ENCODE peak calls at places on chromosomes 1 and 21, in six cellular contexts. X, M, Q, R, A and O are unnamed samples.

GRCh38 chr1:177007437-177008161 is 156.9 kb downstream of the ASTN1 start:
- DNase-seq in M (no peak), X (no peak), R (no peak), Q (no peak), A (no peak), O (no peak)

GRCh38 chr1:248850124-248850523 is 8.8 kb downstream of the ZNF692 start:
- DNase-seq in Q (no peak), X (no peak), R (no peak), M (no peak), A (no peak), O (no peak)

GRCh38 chr21:14545906-14546480 is at the start of gene SAMSN1:
- DNase-seq in M (peak; percentile 45), A (peak; percentile 8), Q (peak; percentile 45), X (no peak), R (no peak), O (peak; percentile 45)

GRCh38 chr1:41843378-41843777 is 75.3 kb downstream of the HIVEP3 start:
- DNase-seq in X (peak; percentile 77), M (no peak), Q (peak; percentile 73), A (peak; percentile 40), R (peak; percentile 83), O (peak; percentile 79)

GRCh38 chr1:29362764-29363163 is 126.4 kb downstream of the PTPRU start:
- DNase-seq in R (no peak), X (no peak), M (no peak), Q (no peak), A (no peak), O (no peak)

GRCh38 chr1:94481473-94481933 is 60.1 kb downstream of the F3 start:
- DNase-seq in A (peak; percentile 90), X (peak; percentile 74), M (peak; percentile 23), Q (peak; percentile 88), R (peak; percentile 41), O (peak; percentile 84)

GRCh38 chr1:208030320-208031091 is 119.6 kb upstream of the CD34 start:
- DNase-seq in R (peak; percentile 61), Q (no peak), M (peak; percentile 86), A (no peak), X (peak; percentile 37), O (peak; percentile 72)

GRCh38 chr1:225113265-225113664 is 183.8 kb downstream of the DNAH14 start:
- DNase-seq in A (no peak), Q (no peak), X (no peak), R (no peak), M (no peak), O (no peak)

GRCh38 chr1:7366286-7366954 is 404.7 kb upstream of the VAMP3 start:
- DNase-seq in R (no peak), M (peak; percentile 80), A (no peak), X (no peak), Q (peak; percentile 67), O (no peak)

GRCh38 chr1:76901158-76901767 is 34.0 kb downstream of the ST6GALNAC5 start:
- DNase-seq in Q (peak; percentile 84), M (no peak), X (peak; percentile 58), A (peak; percentile 66), R (peak; percentile 32), O (peak; percentile 68)

GRCh38 chr1:43452789-43453441 is 816 bp downstream of the HYI start:
- DNase-seq in R (peak; percentile 53), A (peak; percentile 67), M (peak; percentile 50), X (peak; percentile 68), Q (peak; percentile 59), O (peak; percentile 70)

GRCh38 chr1:232283864-232284263 is 346.1 kb downstream of the SIPA1L2 start:
- DNase-seq in A (no peak), X (no peak), M (no peak), R (no peak), Q (no peak), O (no peak)

GRCh38 chr1:181503130-181503810 is 20.0 kb downstream of the CACNA1E start:
- DNase-seq in A (peak; percentile 43), R (peak; percentile 42), M (no peak), X (peak; percentile 2), Q (no peak), O (no peak)

GRCh38 chr1:6358757-6359567 is 34.6 kb downstream of the ACOT7 start:
- DNase-seq in R (peak; percentile 68), M (peak; percentile 18), Q (peak; percentile 72), X (peak; percentile 86), A (peak; percentile 29), O (peak; percentile 81)

GRCh38 chr21:23950344-23950743 is 1656.9 kb downstream of the MRPL39 start:
- DNase-seq in X (no peak), R (no peak), A (no peak), M (no peak), Q (no peak), O (no peak)

GRCh38 chr21:45482899-45483821 is 59.1 kb downstream of the SLC19A1 start:
- DNase-seq in M (peak; percentile 61), X (no peak), Q (no peak), R (no peak), A (no peak), O (no peak)

GRCh38 chr21:45052960-45053359 is 21.4 kb upstream of the ADARB1 start:
- DNase-seq in Q (no peak), R (no peak), A (no peak), M (no peak), X (no peak), O (no peak)

GRCh38 chr1:111030590-111030989 is 66.9 kb upstream of the LRIF1 start:
- DNase-seq in M (no peak), Q (peak; percentile 72), A (peak; percentile 63), R (peak; percentile 22), X (peak; percentile 60), O (peak; percentile 68)

GRCh38 chr1:17280894-17281293 is 27.1 kb upstream of the PADI4 start:
- DNase-seq in A (no peak), R (no peak), M (no peak), X (no peak), Q (no peak), O (no peak)

GRCh38 chr21:38178653-38179503 is 77.9 kb upstream of the KCNJ15 start:
- DNase-seq in Q (no peak), M (no peak), X (no peak), A (peak; percentile 91), R (no peak), O (no peak)

GRCh38 chr1:220300442-220301121 is 28.3 kb upstream of the RAB3GAP2 start:
- DNase-seq in X (peak; percentile 91), A (peak; percentile 87), Q (peak; percentile 95), M (peak; percentile 72), R (peak; percentile 92), O (peak; percentile 98)

GRCh38 chr1:181583598-181583997 is 100.3 kb downstream of the CACNA1E start:
- DNase-seq in A (peak; percentile 10), Q (no peak), M (no peak), X (no peak), R (no peak), O (no peak)

GRCh38 chr1:235532350-235532749 is 28.1 kb upstream of the B3GALNT2 start:
- DNase-seq in Q (peak; percentile 24), M (no peak), R (peak; percentile 38), X (peak; percentile 55), A (peak; percentile 93), O (peak; percentile 45)

GRCh38 chr1:223363057-223363855 is 720 bp downstream of the SUSD4 start:
- DNase-seq in M (peak; percentile 75), Q (peak; percentile 18), X (peak; percentile 26), R (peak; percentile 52), A (no peak), O (peak; percentile 5)

GRCh38 chr1:223363856-223364684 is at the start of gene SUSD4:
- DNase-seq in X (no peak), A (no peak), M (peak; percentile 67), Q (no peak), R (no peak), O (no peak)

DNA sequence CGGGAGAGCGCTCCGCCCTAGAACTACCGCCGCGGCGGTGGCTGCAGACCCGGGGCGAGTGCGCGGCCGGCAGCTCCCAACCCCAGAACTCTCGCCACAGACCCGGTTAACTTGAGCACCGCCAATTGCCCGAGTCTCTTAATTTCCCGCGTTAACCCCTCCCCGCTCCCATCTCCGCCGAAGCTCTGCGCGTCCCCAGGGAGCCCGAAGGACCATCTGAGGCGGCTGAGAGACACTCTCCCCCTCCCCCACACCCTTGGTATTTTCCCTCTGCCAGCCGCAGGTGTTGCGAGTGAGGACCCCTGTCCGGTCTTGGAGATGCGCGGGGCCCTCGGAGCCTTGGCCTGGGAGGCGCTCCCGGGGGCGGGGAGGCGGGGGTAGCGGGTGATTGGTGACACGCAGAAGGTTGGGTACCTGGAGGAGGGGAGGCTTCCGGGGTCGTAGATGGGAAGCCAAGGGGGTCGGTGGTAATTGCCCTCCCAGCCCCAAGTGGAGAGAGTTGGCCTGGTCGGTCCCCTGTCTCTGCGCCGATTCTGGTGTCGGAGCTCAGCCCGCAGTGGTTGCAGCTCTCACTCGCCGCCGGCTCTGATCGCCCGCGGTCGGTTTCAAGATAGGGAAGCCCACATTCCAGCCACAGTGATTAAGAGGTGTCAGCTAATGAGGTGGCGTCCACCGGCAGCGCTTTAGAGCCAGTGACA is 858 bp upstream of the SUSD4 start:
- DNase-seq in Q (no peak), R (no peak), X (no peak), A (peak; percentile 9), M (peak; percentile 37), O (no peak)
- H3K4me3 ChIP-seq in Q (no peak overlapping the region), R (peak overlapping the region; percentile 10), X (no peak overlapping the region), A (peak overlapping the region; percentile 37), M (peak overlapping the region; percentile 60), O (no peak overlapping the region)

GRCh38 chr1:33875857-33876256 is 12.0 kb downstream of the HMGB4 start:
- DNase-seq in A (no peak), M (no peak), R (no peak), X (no peak), Q (no peak), O (no peak)
- TF ChIP-seq CTCF in A (no peak), M (peak; percentile 33), R (no peak), X (no peak), Q (no peak), O (no peak)

GRCh38 chr1:223394706-223395105 is 1.5 kb downstream of the CCDC185 start:
- DNase-seq in X (no peak), Q (no peak), A (no peak), M (no peak), R (no peak), O (no peak)

GRCh38 chr1:223394242-223394641 is 1.0 kb downstream of the CCDC185 start:
- DNase-seq in X (no peak), A (no peak), R (no peak), Q (no peak), M (no peak), O (no peak)

GRCh38 chr1:223390618-223391017 is 2.6 kb upstream of the CCDC185 start:
- DNase-seq in R (no peak), X (no peak), M (no peak), Q (no peak), A (peak; percentile 39), O (no peak)

GRCh38 chr1:223393275-223394214 is at the start of gene CCDC185:
- DNase-seq in X (no peak), R (no peak), Q (no peak), M (peak; percentile 29), A (no peak), O (no peak)
- H3K4me3 ChIP-seq in X (peak within 1 kb of the TSS; percentile 46), R (peak within 1 kb of the TSS; percentile 44), Q (no peak within 1 kb of the TSS), M (peak within 1 kb of the TSS; percentile 37), A (peak within 1 kb of the TSS; percentile 41), O (no peak within 1 kb of the TSS)

GRCh38 chr1:162023181-162023546 is 505 bp downstream of the OLFML2B start:
- DNase-seq in R (no peak), Q (no peak), A (no peak), M (no peak), X (no peak), O (no peak)

GRCh38 chr1:162022626-162023025 is 1.0 kb downstream of the OLFML2B start:
- DNase-seq in X (no peak), M (no peak), A (no peak), R (no peak), Q (no peak), O (no peak)

GRCh38 chr1:162026906-162027305 is 3.2 kb upstream of the OLFML2B start:
- DNase-seq in M (no peak), Q (peak; percentile 83), X (no peak), R (no peak), A (no peak), O (peak; percentile 23)

GRCh38 chr1:162021124-162021523 is 2.5 kb downstream of the OLFML2B start:
- DNase-seq in Q (no peak), R (no peak), X (no peak), A (no peak), M (no peak), O (no peak)

GRCh38 chr1:162023547-162024501 is at the start of gene OLFML2B:
- DNase-seq in M (peak; percentile 81), R (peak; percentile 78), A (peak; percentile 79), Q (peak; percentile 89), X (peak; percentile 76), O (peak; percentile 83)
- TF ChIP-seq CTCF in M (no peak), R (peak; percentile 38), A (peak; percentile 23), Q (peak; percentile 69), X (peak; percentile 52), O (peak; percentile 52)